ENCODE peak calls at places on chromosomes 11 and 22, in seven cellular contexts. Q is mammary epithelial cell, M is DND-41, W is SK-N-MC, V is neural progenitor cell, K is HCT116, C is IMR-90. T is an unnamed sample.

GRCh38 chr11:12678092-12678491 is 3.9 kb downstream of the TEAD1 start:
- DNase-seq in Q (no peak), M (no peak), W (no peak), V (no peak), K (no peak), C (no peak), T (no peak)

GRCh38 chr11:7480132-7480531 is 5.2 kb upstream of the OLFML1 start:
- DNase-seq in Q (no peak), M (no peak), W (no peak), V (no peak), K (no peak), C (no peak), T (no peak)

GRCh38 chr11:45285931-45286632 is at the start of gene SYT13:
- DNase-seq in Q (no peak), M (no peak), W (no peak), V (peak; percentile 90), K (no peak), C (no peak), T (peak; percentile 84)

GRCh38 chr11:129785383-129786111 is 30.1 kb upstream of the TMEM45B start:
- DNase-seq in Q (peak; percentile 31), M (no peak), W (no peak), V (no peak), K (no peak), C (peak; percentile 1), T (no peak)

GRCh38 chr22:29690481-29690880 is 29.3 kb upstream of the CABP7 start:
- DNase-seq in Q (no peak), M (no peak), W (no peak), V (peak; percentile 58), K (no peak), C (no peak), T (no peak)

GRCh38 chr22:37897805-37898204 is 8.3 kb upstream of the MICALL1 start:
- DNase-seq in Q (no peak), M (no peak), W (no peak), V (no peak), K (no peak), C (no peak), T (no peak)

GRCh38 chr11:120517390-120518315 is 6.1 kb downstream of the GRIK4 start:
- DNase-seq in Q (no peak), M (no peak), W (no peak), V (no peak), K (no peak), C (peak; percentile 52), T (peak; percentile 34)

GRCh38 chr22:46100401-46101105 is 49.8 kb upstream of the PPARA start:
- DNase-seq in Q (no peak), M (no peak), W (no peak), V (no peak), K (no peak), C (no peak), T (no peak)

GRCh38 chr22:37499006-37499707 is 13.0 kb upstream of the MFNG start:
- DNase-seq in Q (no peak), M (no peak), W (no peak), V (no peak), K (no peak), C (no peak), T (no peak)

GRCh38 chr11:75024764-75025211 is 36.1 kb downstream of the NEU3 start:
- DNase-seq in Q (no peak), M (no peak), W (no peak), V (no peak), K (no peak), C (no peak), T (no peak)

GRCh38 chr11:27456140-27456801 is 16.3 kb downstream of the LGR4 start:
- DNase-seq in Q (peak; percentile 79), M (no peak), W (peak; percentile 93), V (no peak), K (no peak), C (peak; percentile 50), T (no peak)

GRCh38 chr11:91773090-91773489 is 451.5 kb upstream of the FAT3 start:
- DNase-seq in Q (no peak), M (no peak), W (no peak), V (peak; percentile 53), K (no peak), C (no peak), T (no peak)

GRCh38 chr11:18111005-18111404 is 5.1 kb upstream of the SAAL1 start:
- DNase-seq in Q (no peak), M (no peak), W (no peak), V (peak; percentile 41), K (no peak), C (no peak), T (no peak)

GRCh38 chr11:75399344-75400109 is at the start of gene RPS3:
- DNase-seq in Q (peak; percentile 89), M (peak; percentile 92), W (peak; percentile 79), V (peak; percentile 96), K (peak; percentile 81), C (peak; percentile 91), T (peak; percentile 96)

GRCh38 chr11:134024420-134025085 is 44.3 kb upstream of the JAM3 start:
- DNase-seq in Q (peak; percentile 87), M (no peak), W (no peak), V (no peak), K (no peak), C (peak; percentile 36), T (no peak)

GRCh38 chr22:37175414-37176144 is 12.5 kb downstream of the C1QTNF6 start:
- DNase-seq in Q (no peak), M (no peak), W (no peak), V (no peak), K (no peak), C (no peak), T (peak; percentile 64)

GRCh38 chr22:33062402-33062801 is 4.2 kb upstream of the SYN3 start:
- DNase-seq in Q (no peak), M (no peak), W (no peak), V (no peak), K (no peak), C (no peak), T (no peak)

GRCh38 chr22:40739723-40740122 is 60.4 kb downstream of the MCHR1 start:
- DNase-seq in Q (peak; percentile 30), M (peak; percentile 47), W (no peak), V (no peak), K (no peak), C (no peak), T (no peak)

GRCh38 chr22:23828800-23829680 is 9.8 kb downstream of the DERL3 start:
- DNase-seq in Q (no peak), M (no peak), W (no peak), V (no peak), K (no peak), C (no peak), T (peak; percentile 32)

DNA sequence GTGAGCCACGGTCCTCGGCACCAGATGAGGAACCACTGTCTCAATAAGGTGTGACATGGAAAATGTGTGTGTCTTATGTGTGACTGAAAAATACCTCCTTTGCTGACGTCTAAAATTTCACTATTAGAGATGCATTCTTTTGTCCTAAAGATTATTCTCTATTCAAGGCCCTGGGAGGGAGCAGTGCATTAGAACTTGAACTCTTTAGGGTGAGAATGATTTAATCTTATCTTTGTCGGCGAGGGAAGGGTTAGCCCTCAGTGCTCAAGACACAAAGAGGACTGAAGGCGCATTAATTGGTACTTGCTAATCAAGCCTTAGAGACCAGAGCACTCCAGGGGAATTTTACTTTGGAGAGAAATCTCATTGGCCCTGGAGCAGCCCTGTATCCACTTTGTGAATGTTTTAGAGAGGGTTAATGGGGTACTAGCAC is 29.8 kb upstream of the PLET1 start:
- DNase-seq in Q (no peak), M (no peak), W (no peak), V (peak; percentile 22), K (no peak), C (no peak), T (no peak)
- H3K9ac ChIP-seq in Q (no peak overlapping the region), M (peak overlapping the region; percentile 46), W (peak overlapping the region; percentile 85), V (no peak overlapping the region), K (peak overlapping the region; percentile 62), C (peak overlapping the region; percentile 72), T (peak overlapping the region; percentile 4)

DNA sequence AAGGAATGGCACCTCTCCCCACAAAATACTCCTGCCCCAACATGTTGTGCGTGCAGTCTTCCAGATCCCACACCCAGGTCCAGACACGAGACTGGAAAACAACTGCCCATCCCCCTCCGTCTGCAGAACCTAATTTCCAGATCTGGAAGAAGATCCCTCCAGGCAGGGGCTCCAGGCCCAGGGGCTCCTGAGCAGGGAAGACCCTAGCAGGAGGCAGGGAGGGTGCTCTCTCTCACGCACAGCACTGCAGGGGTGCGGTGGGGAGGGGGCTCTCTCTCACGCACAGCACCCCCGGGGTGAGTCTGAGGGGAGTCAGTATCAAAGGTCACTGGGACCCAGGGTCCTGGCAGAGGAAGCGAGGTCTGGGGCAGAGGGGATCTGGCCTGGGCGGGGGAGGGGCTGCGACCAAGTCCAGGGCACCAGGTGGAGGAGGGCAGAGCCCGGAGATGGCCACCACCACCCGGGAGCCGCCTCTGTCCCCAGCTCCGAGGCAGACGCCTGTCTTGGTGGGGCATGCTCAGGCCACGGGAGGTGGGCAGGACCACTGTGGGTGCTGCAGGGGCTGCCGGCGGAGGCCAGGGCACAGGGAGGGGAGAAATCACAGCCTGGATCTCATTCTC is 1.7 kb downstream of the MLC1 start:
- DNase-seq in Q (no peak), M (no peak), W (no peak), V (no peak), K (no peak), C (no peak), T (no peak)
- H3K4me3 ChIP-seq in Q (peak overlapping the region; percentile 21), M (no peak overlapping the region), W (no peak overlapping the region), V (no peak overlapping the region), K (no peak overlapping the region), C (no peak overlapping the region), T (no peak overlapping the region)

GRCh38 chr11:33178443-33179154 is 17.3 kb upstream of the CSTF3 start:
- DNase-seq in Q (no peak), M (no peak), W (no peak), V (no peak), K (no peak), C (peak; percentile 75), T (no peak)
- H3K9ac ChIP-seq in Q (no peak overlapping the region), M (no peak overlapping the region), W (no peak overlapping the region), V (no peak overlapping the region), K (no peak overlapping the region), C (no peak overlapping the region), T (no peak overlapping the region)

GRCh38 chr22:44496844-44497217 is 1.2 kb downstream of the RTL6 start:
- DNase-seq in Q (no peak), M (no peak), W (no peak), V (no peak), K (no peak), C (no peak), T (peak; percentile 78)

GRCh38 chr22:44497218-44497903 is 672 bp downstream of the RTL6 start:
- DNase-seq in Q (peak; percentile 3), M (peak; percentile 18), W (no peak), V (peak; percentile 40), K (no peak), C (peak; percentile 34), T (peak; percentile 81)

GRCh38 chr22:44495629-44496028 is 2.4 kb downstream of the RTL6 start:
- DNase-seq in Q (no peak), M (no peak), W (no peak), V (no peak), K (no peak), C (no peak), T (no peak)

GRCh38 chr22:44497904-44498242 is at the start of gene RTL6:
- DNase-seq in Q (no peak), M (no peak), W (no peak), V (no peak), K (peak; percentile 6), C (peak; percentile 67), T (no peak)

DNA sequence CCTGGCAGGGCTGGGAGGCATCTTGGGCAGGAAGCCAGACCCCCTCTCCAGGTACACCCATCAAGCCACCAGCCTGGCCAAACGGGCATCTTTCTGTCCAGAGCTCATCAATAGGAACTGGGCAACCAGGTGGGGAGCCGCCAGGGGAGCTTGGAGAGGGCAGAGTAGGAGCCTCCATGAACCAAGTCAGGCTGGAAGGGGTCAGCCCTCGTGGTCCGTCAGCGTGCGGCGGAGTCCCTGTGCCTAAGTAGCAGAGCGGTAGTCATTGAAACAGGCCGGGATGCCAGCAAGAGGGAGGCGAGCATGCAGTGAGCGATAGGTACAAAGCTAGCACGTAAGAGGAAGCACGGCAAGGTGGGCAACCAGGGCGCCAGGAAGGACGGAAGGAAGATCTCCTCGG is 1.7 kb downstream of the RTL6 start:
- DNase-seq in Q (no peak), M (no peak), W (no peak), V (no peak), K (no peak), C (no peak), T (peak; percentile 71)
- H3K4me3 ChIP-seq in Q (no peak overlapping the region), M (no peak overlapping the region), W (no peak overlapping the region), V (no peak overlapping the region), K (no peak overlapping the region), C (no peak overlapping the region), T (no peak overlapping the region)

T was measured in kidney.